ENCODE peak calls at places on chromosomes 11 and 22, in seven cellular contexts. One of them, this sample, is unnamed.

GRCh38 chr11:95910638-95911368 is 13.1 kb downstream of the MTMR2 start:
- DNase-seq in IMR-90: no peak
- DNase-seq in neuronal stem cell: no peak
- DNase-seq in mesenchymal stem cell: no peak
- DNase-seq in H9: no peak
- DNase-seq in H1: no peak
- DNase-seq in trophoblast cell: no peak
- DNase-seq in this sample: no peak

GRCh38 chr22:33654173-33654890 is 265.9 kb downstream of the LARGE1 start:
- DNase-seq in IMR-90: no peak
- DNase-seq in neuronal stem cell: no peak
- DNase-seq in mesenchymal stem cell: no peak
- DNase-seq in H9: no peak
- DNase-seq in H1: no peak
- DNase-seq in trophoblast cell: no peak
- DNase-seq in this sample: peak; percentile 44

GRCh38 chr22:19568337-19569311 is 44.4 kb upstream of the CLDN5 start:
- DNase-seq in IMR-90: peak; percentile 95
- DNase-seq in neuronal stem cell: no peak
- DNase-seq in mesenchymal stem cell: peak; percentile 47
- DNase-seq in H9: no peak
- DNase-seq in H1: no peak
- DNase-seq in trophoblast cell: no peak
- DNase-seq in this sample: no peak

GRCh38 chr11:92302766-92303165 is 78.1 kb downstream of the FAT3 start:
- DNase-seq in IMR-90: peak; percentile 18
- DNase-seq in neuronal stem cell: no peak
- DNase-seq in mesenchymal stem cell: peak; percentile 37
- DNase-seq in H9: no peak
- DNase-seq in H1: no peak
- DNase-seq in trophoblast cell: no peak
- DNase-seq in this sample: no peak

GRCh38 chr11:128648711-128649110 is 45.2 kb upstream of the FLI1 start:
- DNase-seq in IMR-90: no peak
- DNase-seq in neuronal stem cell: no peak
- DNase-seq in mesenchymal stem cell: no peak
- DNase-seq in H9: no peak
- DNase-seq in H1: no peak
- DNase-seq in trophoblast cell: no peak
- DNase-seq in this sample: no peak

GRCh38 chr11:3231851-3232744 is at the start of gene MRGPRE:
- DNase-seq in IMR-90: no peak
- DNase-seq in neuronal stem cell: no peak
- DNase-seq in mesenchymal stem cell: no peak
- DNase-seq in H9: peak; percentile 39
- DNase-seq in H1: no peak
- DNase-seq in trophoblast cell: no peak
- DNase-seq in this sample: no peak

GRCh38 chr11:119108857-119109221 is 1.7 kb downstream of the C2CD2L start:
- DNase-seq in IMR-90: no peak
- DNase-seq in neuronal stem cell: no peak
- DNase-seq in mesenchymal stem cell: no peak
- DNase-seq in H9: no peak
- DNase-seq in H1: no peak
- DNase-seq in trophoblast cell: no peak
- DNase-seq in this sample: no peak

GRCh38 chr11:63567044-63567840 is 4.1 kb upstream of the PLAAT2 start:
- DNase-seq in IMR-90: peak; percentile 88
- DNase-seq in neuronal stem cell: no peak
- DNase-seq in mesenchymal stem cell: peak; percentile 85
- DNase-seq in H9: peak; percentile 42
- DNase-seq in H1: no peak
- DNase-seq in trophoblast cell: peak; percentile 76
- DNase-seq in this sample: peak; percentile 89

GRCh38 chr11:43708776-43709175 is 28.2 kb downstream of the HSD17B12 start:
- DNase-seq in IMR-90: no peak
- DNase-seq in neuronal stem cell: no peak
- DNase-seq in mesenchymal stem cell: no peak
- DNase-seq in H9: no peak
- DNase-seq in H1: no peak
- DNase-seq in trophoblast cell: no peak
- DNase-seq in this sample: no peak

GRCh38 chr11:129143335-129143734 is 48.8 kb downstream of the ARHGAP32 start:
- DNase-seq in IMR-90: peak; percentile 99
- DNase-seq in neuronal stem cell: peak; percentile 1
- DNase-seq in mesenchymal stem cell: peak; percentile 99
- DNase-seq in H9: no peak
- DNase-seq in H1: peak; percentile 17
- DNase-seq in trophoblast cell: peak; percentile 96
- DNase-seq in this sample: peak; percentile 40

GRCh38 chr11:15989685-15990084 is 366.7 kb downstream of the SOX6 start:
- DNase-seq in IMR-90: no peak
- DNase-seq in neuronal stem cell: no peak
- DNase-seq in mesenchymal stem cell: no peak
- DNase-seq in H9: no peak
- DNase-seq in H1: no peak
- DNase-seq in trophoblast cell: no peak
- DNase-seq in this sample: no peak

GRCh38 chr11:79249341-79249993 is 191.4 kb downstream of the TENM4 start:
- DNase-seq in IMR-90: peak; percentile 75
- DNase-seq in neuronal stem cell: no peak
- DNase-seq in mesenchymal stem cell: peak; percentile 34
- DNase-seq in H9: no peak
- DNase-seq in H1: no peak
- DNase-seq in trophoblast cell: peak; percentile 73
- DNase-seq in this sample: no peak

GRCh38 chr22:33653525-33654063 is 266.7 kb downstream of the LARGE1 start:
- DNase-seq in IMR-90: no peak
- DNase-seq in neuronal stem cell: no peak
- DNase-seq in mesenchymal stem cell: no peak
- DNase-seq in H9: no peak
- DNase-seq in H1: no peak
- DNase-seq in trophoblast cell: no peak
- DNase-seq in this sample: peak; percentile 38

GRCh38 chr22:48689206-48689605 is 1138.5 kb downstream of the BRD1 start:
- DNase-seq in IMR-90: no peak
- DNase-seq in neuronal stem cell: no peak
- DNase-seq in mesenchymal stem cell: no peak
- DNase-seq in H9: no peak
- DNase-seq in H1: no peak
- DNase-seq in trophoblast cell: no peak
- DNase-seq in this sample: no peak

GRCh38 chr11:35144103-35144741 is 5.3 kb downstream of the CD44 start:
- DNase-seq in IMR-90: peak; percentile 84
- DNase-seq in neuronal stem cell: no peak
- DNase-seq in mesenchymal stem cell: peak; percentile 74
- DNase-seq in H9: no peak
- DNase-seq in H1: no peak
- DNase-seq in trophoblast cell: no peak
- DNase-seq in this sample: no peak

GRCh38 chr22:38941488-38941987 is 15.9 kb upstream of the APOBEC3A start:
- DNase-seq in IMR-90: no peak
- DNase-seq in neuronal stem cell: no peak
- DNase-seq in mesenchymal stem cell: no peak
- DNase-seq in H9: no peak
- DNase-seq in H1: no peak
- DNase-seq in trophoblast cell: peak; percentile 32
- DNase-seq in this sample: no peak

GRCh38 chr22:32920032-32920628 is 118.6 kb downstream of the TIMP3 start:
- DNase-seq in IMR-90: peak; percentile 33
- DNase-seq in neuronal stem cell: no peak
- DNase-seq in mesenchymal stem cell: peak; percentile 84
- DNase-seq in H9: no peak
- DNase-seq in H1: no peak
- DNase-seq in trophoblast cell: no peak
- DNase-seq in this sample: no peak

GRCh38 chr22:27794244-27794643 is 7.3 kb downstream of the MN1 start:
- DNase-seq in IMR-90: no peak
- DNase-seq in neuronal stem cell: no peak
- DNase-seq in mesenchymal stem cell: no peak
- DNase-seq in H9: no peak
- DNase-seq in H1: no peak
- DNase-seq in trophoblast cell: no peak
- DNase-seq in this sample: peak; percentile 62

GRCh38 chr11:102546923-102547471 is 16.4 kb upstream of the MMP7 start:
- DNase-seq in IMR-90: no peak
- DNase-seq in neuronal stem cell: no peak
- DNase-seq in mesenchymal stem cell: no peak
- DNase-seq in H9: no peak
- DNase-seq in H1: no peak
- DNase-seq in trophoblast cell: no peak
- DNase-seq in this sample: no peak

GRCh38 chr11:64786308-64786707 is 8.0 kb upstream of the SF1 start:
- DNase-seq in IMR-90: no peak
- DNase-seq in neuronal stem cell: no peak
- DNase-seq in mesenchymal stem cell: no peak
- DNase-seq in H9: no peak
- DNase-seq in H1: no peak
- DNase-seq in trophoblast cell: no peak
- DNase-seq in this sample: no peak

GRCh38 chr11:414333-414857 is 404 bp downstream of the SIGIRR start:
- DNase-seq in IMR-90: no peak
- DNase-seq in neuronal stem cell: no peak
- DNase-seq in mesenchymal stem cell: no peak
- DNase-seq in H9: no peak
- DNase-seq in H1: no peak
- DNase-seq in trophoblast cell: no peak
- DNase-seq in this sample: no peak

GRCh38 chr11:111851636-111852035 is 19.7 kb downstream of the ALG9 start:
- DNase-seq in IMR-90: peak; percentile 35
- DNase-seq in neuronal stem cell: no peak
- DNase-seq in mesenchymal stem cell: peak; percentile 35
- DNase-seq in H9: no peak
- DNase-seq in H1: no peak
- DNase-seq in trophoblast cell: no peak
- DNase-seq in this sample: no peak

GRCh38 chr22:35218079-35218478 is 39.2 kb upstream of the HMGXB4 start:
- DNase-seq in IMR-90: peak; percentile 8
- DNase-seq in neuronal stem cell: no peak
- DNase-seq in mesenchymal stem cell: no peak
- DNase-seq in H9: no peak
- DNase-seq in H1: no peak
- DNase-seq in trophoblast cell: peak; percentile 80
- DNase-seq in this sample: no peak

GRCh38 chr22:26658671-26659478 is 1.5 kb downstream of the MIAT start:
- DNase-seq in IMR-90: peak; percentile 97
- DNase-seq in neuronal stem cell: peak; percentile 72
- DNase-seq in mesenchymal stem cell: peak; percentile 92
- DNase-seq in H9: peak; percentile 96
- DNase-seq in H1: peak; percentile 85
- DNase-seq in trophoblast cell: no peak
- DNase-seq in this sample: peak; percentile 99

GRCh38 chr11:46291441-46292143 is 14.1 kb downstream of the CREB3L1 start:
- DNase-seq in IMR-90: peak; percentile 86
- DNase-seq in neuronal stem cell: no peak
- DNase-seq in mesenchymal stem cell: peak; percentile 92
- DNase-seq in H9: no peak
- DNase-seq in H1: no peak
- DNase-seq in trophoblast cell: no peak
- DNase-seq in this sample: no peak

GRCh38 chr11:102330226-102330625 is 12.9 kb downstream of the BIRC3 start:
- DNase-seq in IMR-90: peak; percentile 28
- DNase-seq in neuronal stem cell: no peak
- DNase-seq in mesenchymal stem cell: no peak
- DNase-seq in H9: no peak
- DNase-seq in H1: no peak
- DNase-seq in trophoblast cell: no peak
- DNase-seq in this sample: no peak

GRCh38 chr11:44248109-44248508 is 61.8 kb downstream of the ALX4 start:
- DNase-seq in IMR-90: no peak
- DNase-seq in neuronal stem cell: no peak
- DNase-seq in mesenchymal stem cell: no peak
- DNase-seq in H9: no peak
- DNase-seq in H1: no peak
- DNase-seq in trophoblast cell: no peak
- DNase-seq in this sample: no peak

GRCh38 chr11:87212891-87213290 is 175.2 kb downstream of the TMEM135 start:
- DNase-seq in IMR-90: peak; percentile 43
- DNase-seq in neuronal stem cell: no peak
- DNase-seq in mesenchymal stem cell: no peak
- DNase-seq in H9: no peak
- DNase-seq in H1: no peak
- DNase-seq in trophoblast cell: no peak
- DNase-seq in this sample: no peak

GRCh38 chr11:12785901-12786300 is 111.7 kb downstream of the TEAD1 start:
- DNase-seq in IMR-90: no peak
- DNase-seq in neuronal stem cell: no peak
- DNase-seq in mesenchymal stem cell: no peak
- DNase-seq in H9: no peak
- DNase-seq in H1: no peak
- DNase-seq in trophoblast cell: no peak
- DNase-seq in this sample: no peak

GRCh38 chr11:73299751-73300150 is 8.3 kb upstream of the ARHGEF17 start:
- DNase-seq in IMR-90: no peak
- DNase-seq in neuronal stem cell: no peak
- DNase-seq in mesenchymal stem cell: no peak
- DNase-seq in H9: no peak
- DNase-seq in H1: no peak
- DNase-seq in trophoblast cell: no peak
- DNase-seq in this sample: no peak
- H3K23ac ChIP-seq in IMR-90: no peak overlapping the region
- H3K23ac ChIP-seq in neuronal stem cell: no peak overlapping the region
- H3K23ac ChIP-seq in mesenchymal stem cell: no peak overlapping the region
- H3K23ac ChIP-seq in H9: no peak overlapping the region
- H3K23ac ChIP-seq in H1: no peak overlapping the region
- H3K23ac ChIP-seq in trophoblast cell: no peak overlapping the region
- H3K23ac ChIP-seq in this sample: no peak overlapping the region

GRCh38 chr11:14380125-14380936 is 21.3 kb upstream of the RRAS2 start:
- DNase-seq in IMR-90: no peak
- DNase-seq in neuronal stem cell: no peak
- DNase-seq in mesenchymal stem cell: no peak
- DNase-seq in H9: no peak
- DNase-seq in H1: no peak
- DNase-seq in trophoblast cell: no peak
- DNase-seq in this sample: no peak
- H3K9ac ChIP-seq in IMR-90: peak overlapping the region; percentile 52
- H3K9ac ChIP-seq in neuronal stem cell: no peak overlapping the region
- H3K9ac ChIP-seq in mesenchymal stem cell: peak overlapping the region; percentile 86
- H3K9ac ChIP-seq in H9: no peak overlapping the region
- H3K9ac ChIP-seq in H1: no peak overlapping the region
- H3K9ac ChIP-seq in trophoblast cell: no peak overlapping the region
- H3K9ac ChIP-seq in this sample: peak overlapping the region; percentile 72

DNA sequence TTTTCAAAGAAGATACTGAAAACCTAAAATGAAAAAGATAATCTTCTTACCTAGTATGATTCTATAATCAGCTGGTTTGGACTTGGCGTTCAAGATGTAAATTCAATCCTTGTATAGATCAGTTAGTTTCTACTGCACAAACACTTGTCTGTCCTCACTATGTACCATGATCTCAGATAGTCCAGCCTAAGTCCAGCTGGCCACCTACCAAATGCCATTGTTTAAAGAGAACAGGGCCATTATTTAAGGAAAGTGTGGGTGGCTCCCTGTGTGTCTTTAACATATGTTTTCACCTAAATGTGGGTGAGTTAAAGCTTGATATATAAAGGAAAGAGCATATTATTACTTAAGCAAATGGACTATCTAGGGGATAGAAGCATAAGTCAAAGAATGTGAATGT is 38.6 kb downstream of the BLID start:
- DNase-seq in IMR-90: no peak
- DNase-seq in neuronal stem cell: no peak
- DNase-seq in mesenchymal stem cell: no peak
- DNase-seq in H9: no peak
- DNase-seq in H1: no peak
- DNase-seq in trophoblast cell: no peak
- DNase-seq in this sample: no peak
- H4K8ac ChIP-seq in IMR-90: no peak overlapping the region
- H4K8ac ChIP-seq in neuronal stem cell: no peak overlapping the region
- H4K8ac ChIP-seq in mesenchymal stem cell: no peak overlapping the region
- H4K8ac ChIP-seq in H9: no peak overlapping the region
- H4K8ac ChIP-seq in H1: no peak overlapping the region
- H4K8ac ChIP-seq in trophoblast cell: no peak overlapping the region
- H4K8ac ChIP-seq in this sample: no peak overlapping the region

GRCh38 chr11:125202977-125203376 is 38.4 kb downstream of the PKNOX2 start:
- DNase-seq in IMR-90: no peak
- DNase-seq in neuronal stem cell: no peak
- DNase-seq in mesenchymal stem cell: no peak
- DNase-seq in H9: no peak
- DNase-seq in H1: no peak
- DNase-seq in trophoblast cell: no peak
- DNase-seq in this sample: no peak
- H3K23ac ChIP-seq in IMR-90: no peak overlapping the region
- H3K23ac ChIP-seq in neuronal stem cell: no peak overlapping the region
- H3K23ac ChIP-seq in mesenchymal stem cell: no peak overlapping the region
- H3K23ac ChIP-seq in H9: no peak overlapping the region
- H3K23ac ChIP-seq in H1: no peak overlapping the region
- H3K23ac ChIP-seq in trophoblast cell: no peak overlapping the region
- H3K23ac ChIP-seq in this sample: no peak overlapping the region